ENCODE peak calls at places on chromosomes 6 and 20, in eight cellular contexts. B is uterus, G is ovary, L is A549, I is breast epithelium, K is transverse colon, M is NB4, Z is Peyer's patch. F is an unnamed sample.

GRCh38 chr6:89079611-89080213 is 839 bp upstream of the PNRC1 start:
- DNase-seq in K (peak; percentile 64), I (no peak), Z (peak; percentile 83), L (no peak), G (peak; percentile 47), B (peak; percentile 61), M (peak; percentile 73), F (peak; percentile 67)

GRCh38 chr6:4666886-4667513 is 109.2 kb upstream of the CDYL start:
- DNase-seq in B (no peak), I (no peak), G (no peak), L (no peak), Z (no peak), K (no peak), M (no peak), F (no peak)

GRCh38 chr6:136226027-136226673 is 24.0 kb downstream of the MTFR2 start:
- DNase-seq in G (peak; percentile 41), I (no peak), L (peak; percentile 45), M (peak; percentile 71), B (peak; percentile 64), K (peak; percentile 60), Z (peak; percentile 78), F (peak; percentile 60)

GRCh38 chr6:139482184-139482751 is 107.8 kb upstream of the CITED2 start:
- DNase-seq in L (no peak), I (no peak), G (no peak), Z (no peak), M (peak; percentile 23), B (no peak), K (no peak), F (no peak)

GRCh38 chr6:126631343-126631742 is 291.4 kb downstream of the CENPW start:
- DNase-seq in I (no peak), B (peak; percentile 43), Z (no peak), L (no peak), M (no peak), K (no peak), G (no peak), F (no peak)

GRCh38 chr6:150667977-150668716 is 68.5 kb downstream of the PLEKHG1 start:
- DNase-seq in Z (peak; percentile 94), B (peak; percentile 92), G (peak; percentile 90), K (peak; percentile 92), L (peak; percentile 6), M (no peak), I (peak; percentile 91), F (peak; percentile 93)

GRCh38 chr6:155200012-155200411 is 63.8 kb upstream of the CLDN20 start:
- DNase-seq in L (no peak), G (no peak), I (no peak), B (no peak), K (no peak), M (no peak), Z (no peak), F (no peak)

GRCh38 chr20:57327820-57328219 is 1.8 kb upstream of the SPO11 start:
- DNase-seq in L (no peak), I (no peak), K (no peak), Z (no peak), G (no peak), M (no peak), B (no peak), F (no peak)

GRCh38 chr20:57991211-57991841 is 237.1 kb downstream of the ANKRD60 start:
- DNase-seq in L (peak; percentile 72), K (peak; percentile 34), B (no peak), Z (no peak), M (peak; percentile 18), I (peak; percentile 66), G (no peak), F (no peak)

GRCh38 chr20:64080013-64080812 is at the start of gene OPRL1:
- DNase-seq in I (no peak), B (no peak), G (no peak), M (no peak), Z (no peak), K (no peak), L (no peak), F (no peak)

GRCh38 chr20:47784599-47785320 is 521 bp downstream of the SULF2 start:
- DNase-seq in M (no peak), B (peak; percentile 47), L (peak; percentile 80), I (no peak), K (peak; percentile 27), G (peak; percentile 54), Z (no peak), F (no peak)

GRCh38 chr20:53559816-53560215 is 33.8 kb downstream of the ZNF217 start:
- DNase-seq in K (no peak), M (no peak), Z (no peak), G (no peak), L (no peak), I (no peak), B (no peak), F (no peak)

GRCh38 chr6:31272431-31272830 is 539 bp upstream of the HLA-C start:
- DNase-seq in M (peak; percentile 14), I (no peak), Z (no peak), B (no peak), K (no peak), G (no peak), L (no peak), F (peak; percentile 15)

GRCh38 chr6:158143700-158144099 is 24.4 kb downstream of the SERAC1 start:
- DNase-seq in Z (no peak), I (no peak), B (no peak), G (no peak), M (peak; percentile 55), K (no peak), L (peak; percentile 7), F (no peak)

GRCh38 chr20:64140956-64141355 is 23.3 kb upstream of the MYT1 start:
- DNase-seq in Z (peak; percentile 32), G (no peak), B (no peak), L (no peak), I (peak; percentile 42), M (no peak), K (no peak), F (no peak)

GRCh38 chr6:70592391-70593117 is 25.8 kb downstream of the SDHAF4 start:
- DNase-seq in M (no peak), Z (no peak), B (no peak), K (no peak), I (no peak), L (no peak), G (no peak), F (no peak)

DNA sequence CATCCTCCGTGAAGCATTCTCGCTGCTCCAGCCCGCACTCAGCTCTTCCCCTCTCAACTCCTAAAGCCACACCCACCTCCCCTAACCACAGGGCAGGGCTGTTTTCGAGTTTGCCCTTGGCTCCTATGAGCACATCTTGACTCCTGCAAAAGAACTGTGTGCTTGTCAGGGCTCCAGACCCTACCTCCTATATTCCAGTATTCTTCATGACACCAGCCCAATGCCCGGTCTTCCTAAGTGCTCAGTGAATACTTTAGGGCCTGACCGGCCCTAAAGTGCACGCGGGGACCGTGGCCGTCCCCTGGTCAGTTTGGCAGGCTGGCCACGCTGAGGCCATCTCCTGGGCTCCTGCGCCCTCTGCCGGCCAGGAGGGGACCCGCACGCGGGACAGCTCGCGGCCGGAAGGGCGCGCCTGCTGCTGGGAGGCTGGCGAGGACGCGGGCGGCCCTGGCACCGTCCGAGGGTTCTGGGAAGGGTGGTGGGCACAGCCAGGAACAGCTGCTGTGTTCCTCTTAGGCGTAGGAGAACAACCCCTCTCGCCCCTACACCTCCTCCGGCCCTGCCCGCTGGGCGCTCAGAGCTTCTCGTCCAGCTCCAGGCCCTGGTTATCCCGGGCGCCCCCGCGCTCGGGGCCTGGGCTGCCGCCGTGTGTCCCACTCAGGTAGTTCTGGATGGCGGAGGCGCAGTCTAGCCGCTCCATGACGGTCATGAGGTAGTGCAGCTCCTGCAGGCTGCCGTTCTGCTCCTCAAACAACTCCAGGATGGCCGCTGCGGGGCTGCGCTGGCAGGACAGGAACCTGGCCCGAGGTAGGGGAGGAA is 11.0 kb downstream of the UNC5CL start:
- DNase-seq in B (peak; percentile 70), L (peak; percentile 59), K (peak; percentile 88), M (peak; percentile 75), Z (peak; percentile 90), I (peak; percentile 82), G (peak; percentile 83), F (peak; percentile 85)
- TF ChIP-seq POLR2A in B (peak; percentile 24), L (no peak), K (peak; percentile 26), M (no peak), Z (no peak), I (no peak), G (no peak), F (peak; percentile 64)

DNA sequence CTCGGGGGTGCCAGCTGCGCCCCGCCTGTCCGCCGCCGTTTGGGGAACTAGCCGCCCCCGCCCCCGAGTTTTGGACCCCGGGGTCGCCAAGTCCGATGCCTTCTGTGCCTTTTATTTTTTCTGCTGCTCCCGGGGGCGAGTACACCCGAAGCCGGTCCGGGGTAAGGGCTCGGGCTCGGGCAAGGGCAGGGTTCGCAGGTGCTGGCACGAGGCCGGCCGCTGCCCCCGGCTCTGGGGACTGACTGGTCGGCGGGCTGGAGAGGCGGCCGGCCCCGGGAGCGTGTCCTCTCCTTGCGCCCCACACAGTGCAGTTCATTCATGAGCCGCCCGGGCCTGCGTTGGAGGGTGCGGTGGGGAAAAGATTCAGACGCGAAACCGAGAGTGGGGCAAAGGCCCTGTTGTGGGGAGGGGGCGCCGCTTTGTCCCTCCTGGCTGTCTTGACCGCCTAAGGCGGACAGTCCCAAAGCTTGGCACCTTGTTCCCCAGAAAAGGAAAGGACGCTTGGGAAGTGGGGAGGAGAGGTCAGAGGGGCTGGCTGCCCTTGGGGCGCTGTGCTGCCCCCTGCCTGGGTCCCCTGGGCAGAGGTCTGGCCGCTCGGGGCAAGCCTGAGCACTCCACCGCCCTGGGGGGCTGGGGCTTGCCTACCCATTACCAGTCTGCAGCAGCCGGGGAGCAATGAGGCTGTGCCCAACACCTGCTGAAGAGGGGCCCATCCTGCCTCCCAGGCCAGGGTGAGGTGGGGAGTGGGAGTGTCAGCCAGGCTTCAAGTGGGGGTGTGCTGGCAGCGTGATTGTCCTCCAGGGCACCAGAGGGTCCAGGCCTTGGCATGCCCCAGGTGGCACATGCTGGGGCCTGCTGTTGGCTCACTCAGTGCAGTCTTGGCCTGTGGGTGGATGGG is 915 bp downstream of the TMEM63B start:
- DNase-seq in Z (peak; percentile 58), L (peak; percentile 39), M (peak; percentile 64), B (peak; percentile 34), I (peak; percentile 58), K (peak; percentile 57), G (peak; percentile 32), F (peak; percentile 60)
- TF ChIP-seq CTCF in Z (no peak), L (no peak), M (no peak), B (peak; percentile 14), I (peak; percentile 19), K (peak; percentile 64), G (no peak), F (no peak)

DNA sequence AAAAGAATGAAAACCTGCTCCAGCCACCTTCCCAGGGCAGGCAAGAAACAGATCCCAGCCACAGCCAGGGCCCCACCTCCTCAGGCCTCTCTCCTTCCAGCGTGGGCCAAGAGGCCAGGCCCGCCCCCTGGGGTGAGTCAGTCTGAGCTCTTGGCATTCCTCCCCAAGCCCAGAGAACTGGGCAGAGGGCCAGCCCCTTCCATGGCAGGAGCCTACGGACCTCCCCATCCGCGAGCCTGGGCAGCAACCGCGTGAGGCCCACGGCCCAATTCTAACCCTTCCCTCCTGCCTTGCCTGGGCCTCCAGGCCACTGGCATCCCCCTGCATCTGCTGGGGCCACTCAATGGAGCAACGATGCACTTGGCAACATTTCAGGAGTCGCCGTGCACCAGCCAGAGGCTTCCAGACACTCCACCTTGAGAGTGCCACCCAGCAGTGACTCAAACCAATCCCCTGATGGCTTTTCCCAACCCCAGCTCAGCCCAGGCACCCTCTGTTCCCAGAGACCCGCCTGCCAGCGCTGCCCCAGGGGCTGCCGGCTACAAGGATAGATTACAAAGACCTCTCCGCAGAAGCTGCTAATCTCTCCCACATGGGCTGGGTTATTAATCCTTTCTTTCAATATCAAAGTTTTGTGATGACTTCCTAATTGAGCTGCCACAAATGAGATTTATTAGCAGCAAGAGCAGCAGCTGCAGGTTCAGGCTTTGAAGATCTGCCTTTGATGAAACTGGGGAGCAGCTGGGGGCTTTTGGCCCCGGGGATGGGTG is 85.8 kb downstream of the NFATC2 start:
- DNase-seq in I (peak; percentile 97), K (peak; percentile 89), Z (peak; percentile 86), L (peak; percentile 86), B (peak; percentile 96), M (peak; percentile 63), G (peak; percentile 97), F (peak; percentile 99)
- H3K4me3 ChIP-seq in I (no peak overlapping the region), K (no peak overlapping the region), Z (no peak overlapping the region), L (peak overlapping the region; percentile 24), B (no peak overlapping the region), M (no peak overlapping the region), G (no peak overlapping the region), F (no peak overlapping the region)

GRCh38 chr6:109374493-109374892 is 7.8 kb downstream of the CD164 start:
- DNase-seq in M (no peak), L (no peak), I (no peak), K (no peak), G (no peak), Z (no peak), B (no peak), F (no peak)
- TF ChIP-seq POLR2A in M (no peak), L (no peak), I (no peak), K (no peak), G (no peak), Z (no peak), B (no peak), F (no peak)